ENCODE peak calls at places on chromosomes 3 and 15, in seven cellular contexts. Z, R, P, M, K, J and E are unnamed samples.

GRCh38 chr3:127065561-127066270 is 82.8 kb downstream of the PLXNA1 start:
- DNase-seq in Z (no peak), R (peak; percentile 36), P (no peak), M (peak; percentile 17), K (no peak), J (no peak), E (no peak)

GRCh38 chr15:75204340-75205063 is 2.8 kb downstream of the C15orf39 start:
- DNase-seq in Z (peak; percentile 93), R (peak; percentile 96), P (peak; percentile 89), M (peak; percentile 96), K (peak; percentile 96), J (peak; percentile 93), E (peak; percentile 80)

GRCh38 chr15:67067161-67067853 is 1.9 kb downstream of the SMAD3 start:
- DNase-seq in Z (no peak), R (peak; percentile 64), P (peak; percentile 53), M (no peak), K (no peak), J (no peak), E (no peak)

GRCh38 chr15:51842265-51842664 is 12.8 kb downstream of the TMOD3 start:
- DNase-seq in Z (no peak), R (no peak), P (no peak), M (no peak), K (no peak), J (no peak), E (no peak)

GRCh38 chr3:39150170-39150802 is 3.1 kb downstream of the CSRNP1 start:
- DNase-seq in Z (no peak), R (peak; percentile 38), P (no peak), M (no peak), K (no peak), J (no peak), E (no peak)

GRCh38 chr3:8864570-8865350 is 95.3 kb upstream of the OXTR start:
- DNase-seq in Z (no peak), R (no peak), P (no peak), M (no peak), K (no peak), J (no peak), E (no peak)

GRCh38 chr3:144737281-144737680 is 765.7 kb downstream of the DIPK2A start:
- DNase-seq in Z (no peak), R (no peak), P (no peak), M (no peak), K (no peak), J (no peak), E (no peak)

GRCh38 chr3:31929826-31930502 is 51.1 kb downstream of the OSBPL10 start:
- DNase-seq in Z (no peak), R (no peak), P (no peak), M (no peak), K (no peak), J (no peak), E (no peak)

GRCh38 chr15:52803543-52804306 is 13.6 kb upstream of the ONECUT1 start:
- DNase-seq in Z (no peak), R (no peak), P (no peak), M (no peak), K (no peak), J (no peak), E (no peak)

GRCh38 chr3:134252766-134253165 is 2.1 kb upstream of the RYK start:
- DNase-seq in Z (no peak), R (no peak), P (no peak), M (no peak), K (no peak), J (no peak), E (no peak)

GRCh38 chr3:29167180-29167579 is 113.7 kb upstream of the RBMS3 start:
- DNase-seq in Z (no peak), R (no peak), P (no peak), M (no peak), K (no peak), J (no peak), E (no peak)

GRCh38 chr15:66840615-66841014 is 138.6 kb downstream of the SMAD6 start:
- DNase-seq in Z (no peak), R (no peak), P (no peak), M (no peak), K (no peak), J (no peak), E (no peak)

GRCh38 chr15:39466428-39466827 is 114.5 kb upstream of the THBS1 start:
- DNase-seq in Z (peak; percentile 38), R (peak; percentile 45), P (no peak), M (peak; percentile 86), K (peak; percentile 35), J (no peak), E (no peak)

GRCh38 chr15:59887211-59887610 is 116.9 kb upstream of the FOXB1 start:
- DNase-seq in Z (no peak), R (no peak), P (no peak), M (no peak), K (no peak), J (peak; percentile 54), E (no peak)

GRCh38 chr15:70324001-70324974 is 226.6 kb upstream of the TLE3 start:
- DNase-seq in Z (no peak), R (peak; percentile 81), P (peak; percentile 80), M (no peak), K (peak; percentile 17), J (peak; percentile 99), E (no peak)

GRCh38 chr15:42461261-42461660 is 29.7 kb downstream of the ZNF106 start:
- DNase-seq in Z (no peak), R (no peak), P (no peak), M (no peak), K (no peak), J (no peak), E (no peak)

GRCh38 chr15:47553933-47554332 is 163.4 kb upstream of the SEMA6D start:
- DNase-seq in Z (no peak), R (no peak), P (no peak), M (no peak), K (peak; percentile 27), J (no peak), E (no peak)

GRCh38 chr15:80619677-80620076 is 75.4 kb upstream of the ABHD17C start:
- DNase-seq in Z (no peak), R (peak; percentile 49), P (peak; percentile 24), M (no peak), K (no peak), J (peak; percentile 66), E (no peak)

GRCh38 chr3:51777985-51778384 is 1.1 kb downstream of the IQCF6 start:
- DNase-seq in Z (peak; percentile 48), R (no peak), P (no peak), M (peak; percentile 79), K (no peak), J (no peak), E (no peak)

GRCh38 chr3:173403376-173403775 is 5.8 kb downstream of the NLGN1 start:
- DNase-seq in Z (no peak), R (peak; percentile 50), P (no peak), M (no peak), K (no peak), J (no peak), E (no peak)

GRCh38 chr3:88219138-88219792 is 69.5 kb downstream of the C3orf38 start:
- DNase-seq in Z (peak; percentile 39), R (peak; percentile 75), P (peak; percentile 48), M (no peak), K (peak; percentile 41), J (peak; percentile 56), E (no peak)

DNA sequence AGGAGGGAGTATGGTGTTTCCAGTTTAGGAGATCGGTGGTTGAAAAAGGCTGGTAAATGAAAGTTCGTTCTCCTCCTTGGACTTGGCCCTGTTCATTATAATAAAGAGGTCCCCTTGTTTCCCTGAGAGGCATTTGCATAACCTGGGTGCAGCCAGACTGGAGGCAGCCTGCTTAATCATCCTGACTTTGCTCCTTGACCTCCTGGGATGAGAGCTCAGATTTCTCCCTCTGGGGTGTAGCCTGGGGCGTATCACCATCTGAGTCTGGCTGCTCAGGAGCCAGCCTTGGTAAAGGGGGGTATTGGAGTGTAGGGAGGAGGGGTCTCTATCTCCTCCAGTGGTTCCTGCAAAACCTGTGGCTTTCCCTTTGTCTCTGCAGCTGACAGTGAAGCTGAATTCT is 21.3 kb upstream of the ACAD9 start:
- DNase-seq in Z (no peak), R (no peak), P (no peak), M (no peak), K (no peak), J (no peak), E (no peak)
- H3K9me3 ChIP-seq in Z (peaks cover 41% of the 10 kb centered on the region), R (no peaks in the 10 kb centered on the region), P (peaks cover 32% of the 10 kb centered on the region), M (peaks cover 7% of the 10 kb centered on the region), K (no peaks in the 10 kb centered on the region), J (peaks cover 50% of the 10 kb centered on the region), E (peaks cover 17% of the 10 kb centered on the region)

DNA sequence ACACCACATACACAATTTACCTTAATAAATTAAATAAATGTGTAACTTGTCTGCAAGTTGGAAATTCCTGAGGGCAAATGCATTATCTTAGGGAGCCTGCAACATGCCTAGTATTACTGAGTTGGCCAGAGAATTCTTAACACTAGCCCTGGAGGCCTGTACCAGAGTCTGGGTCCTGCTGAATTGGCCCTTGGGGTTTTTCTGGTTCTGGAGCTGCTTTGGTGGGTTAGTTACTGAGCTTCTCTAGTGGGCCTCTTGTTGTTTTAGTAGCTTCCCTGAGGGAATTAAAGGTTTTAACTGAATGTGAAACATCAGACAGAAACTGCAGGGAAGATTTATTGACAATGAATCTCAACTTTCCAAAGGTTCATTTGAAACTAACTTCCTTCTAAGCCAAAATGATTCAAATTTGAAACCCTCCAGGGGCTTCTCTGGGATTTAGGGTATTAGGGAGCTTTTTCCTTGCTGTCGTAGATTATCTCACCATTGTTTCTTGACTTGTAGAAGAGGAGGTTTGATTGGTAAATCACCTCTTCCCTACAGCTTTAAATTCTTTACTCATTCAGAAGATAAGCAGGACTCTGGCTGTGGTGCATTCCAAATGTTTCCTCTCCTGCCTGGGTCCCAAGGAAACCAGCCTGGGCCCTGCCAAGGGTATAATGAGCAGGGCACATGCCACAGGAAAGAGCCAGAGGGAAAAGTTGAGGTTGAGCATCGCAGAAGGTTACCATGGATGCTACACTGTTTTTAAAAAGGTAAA is 70.9 kb downstream of the TP63 start:
- DNase-seq in Z (no peak), R (no peak), P (no peak), M (no peak), K (no peak), J (peak; percentile 9), E (no peak)
- H3K4me3 ChIP-seq in Z (no peak overlapping the region), R (no peak overlapping the region), P (no peak overlapping the region), M (no peak overlapping the region), K (no peak overlapping the region), J (no peak overlapping the region), E (no peak overlapping the region)

DNA sequence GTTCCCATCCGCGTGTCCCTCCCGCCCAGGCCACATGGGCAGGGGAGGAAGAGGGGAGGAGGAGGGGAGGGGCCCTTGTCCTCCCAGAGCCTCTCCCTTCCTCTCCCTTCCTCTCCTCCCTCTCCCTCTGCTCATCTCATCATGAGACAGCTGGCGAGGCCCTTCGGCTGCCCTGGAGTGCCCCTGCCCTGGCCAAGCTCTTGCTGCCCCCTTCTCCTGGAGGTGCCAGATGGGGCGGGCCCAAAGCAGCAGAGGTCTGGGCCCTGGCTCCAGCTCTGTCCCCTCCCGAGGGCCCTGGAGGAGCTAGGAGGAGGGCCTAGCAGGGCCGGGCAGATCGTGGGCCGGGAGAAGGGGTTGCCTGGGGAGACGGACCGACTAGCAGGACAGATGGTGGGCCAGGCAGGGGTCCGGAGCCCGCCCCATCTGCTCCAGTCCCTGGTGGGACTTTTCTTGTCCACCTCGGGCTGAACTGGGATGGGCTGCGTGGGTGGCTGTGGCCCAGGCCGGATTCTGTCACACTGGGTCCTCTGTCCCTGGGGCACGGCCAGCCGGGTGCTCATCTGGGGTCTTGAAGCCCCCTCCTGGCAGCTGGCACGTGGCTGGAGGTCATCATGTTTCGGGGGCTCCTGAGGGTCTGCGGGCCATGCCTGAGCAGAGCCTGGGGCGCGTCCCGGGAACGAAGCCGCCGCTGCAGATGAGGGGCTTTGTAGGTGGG is 183.4 kb downstream of the GOLGA6L6 start:
- DNase-seq in Z (no peak), R (no peak), P (no peak), M (peak; percentile 76), K (no peak), J (no peak), E (no peak)
- H3K9me3 ChIP-seq in Z (no peaks in the 10 kb centered on the region), R (no peaks in the 10 kb centered on the region), P (no peaks in the 10 kb centered on the region), M (no peaks in the 10 kb centered on the region), K (no peaks in the 10 kb centered on the region), J (peaks cover 31% of the 10 kb centered on the region), E (peaks cover 63% of the 10 kb centered on the region)

GRCh38 chr15:92654662-92655061 is 913 bp downstream of the FAM174B start:
- DNase-seq in Z (no peak), R (no peak), P (no peak), M (no peak), K (no peak), J (no peak), E (no peak)
- H3K4me3 ChIP-seq in Z (no peak overlapping the region), R (peak overlapping the region; percentile 63), P (no peak overlapping the region), M (peak overlapping the region; percentile 58), K (peak overlapping the region; percentile 57), J (no peak overlapping the region), E (no peak overlapping the region)